ENCODE peak calls at places on chromosome 20, in eight cellular contexts. E, W, Q, A, O, F, Z and B are unnamed samples.
A peak's percentile ranks its signal among the peaks of the same experiment; 100 is the strongest.

GRCh38 chr20:6663751-6664388 is 103.6 kb upstream of the BMP2 start:
- DNase-seq in Z (no peak), F (no peak), Q (no peak), A (no peak), E (no peak), O (no peak), W (no peak), B (no peak)

GRCh38 chr20:47960769-47961525 is 175.7 kb upstream of the SULF2 start:
- DNase-seq in F (no peak), A (no peak), E (no peak), O (peak; percentile 18), Q (no peak), W (no peak), Z (no peak), B (no peak)

GRCh38 chr20:22575087-22575721 is 9.2 kb downstream of the FOXA2 start:
- DNase-seq in F (no peak), W (no peak), A (no peak), O (no peak), Z (no peak), E (no peak), Q (peak; percentile 63), B (no peak)

GRCh38 chr20:40511478-40511877 is 177.6 kb downstream of the MAFB start:
- DNase-seq in A (no peak), F (no peak), Q (no peak), Z (peak; percentile 32), O (peak; percentile 61), E (peak; percentile 24), W (peak; percentile 74), B (no peak)

GRCh38 chr20:62830251-62830650 is 13.4 kb downstream of the COL9A3 start:
- DNase-seq in E (no peak), A (no peak), F (peak; percentile 2), Z (no peak), Q (no peak), O (peak; percentile 36), W (no peak), B (no peak)

GRCh38 chr20:16107172-16107870 is 465.9 kb downstream of the KIF16B start:
- DNase-seq in F (no peak), Q (no peak), Z (no peak), W (no peak), O (no peak), A (no peak), E (no peak), B (peak; percentile 7)

GRCh38 chr20:41223112-41223511 is 85.8 kb downstream of the PLCG1 start:
- DNase-seq in W (no peak), O (no peak), Q (no peak), Z (no peak), E (no peak), F (no peak), A (no peak), B (no peak)

GRCh38 chr20:51434556-51435256 is 107.8 kb downstream of the NFATC2 start:
- DNase-seq in Q (no peak), F (no peak), W (no peak), E (no peak), O (no peak), Z (peak; percentile 76), A (peak; percentile 54), B (no peak)

GRCh38 chr20:57323034-57323433 is 6.6 kb upstream of the SPO11 start:
- DNase-seq in A (no peak), Z (peak; percentile 14), W (no peak), F (no peak), O (peak; percentile 53), Q (peak; percentile 53), E (no peak), B (peak; percentile 63)

GRCh38 chr20:51211191-51211590 is 188.3 kb upstream of the KCNG1 start:
- DNase-seq in Q (no peak), E (no peak), W (no peak), F (no peak), Z (no peak), A (no peak), O (no peak), B (no peak)

GRCh38 chr20:41365785-41366545 is 653 bp downstream of the EMILIN3 start:
- DNase-seq in W (no peak), O (no peak), Z (no peak), E (no peak), Q (no peak), F (no peak), A (no peak), B (no peak)

GRCh38 chr20:32315399-32315798 is 37.9 kb downstream of the KIF3B start:
- DNase-seq in O (no peak), E (no peak), A (no peak), Z (no peak), W (no peak), F (no peak), Q (no peak), B (no peak)

GRCh38 chr20:42352096-42352495 is 733.9 kb upstream of the CHD6 start:
- DNase-seq in A (no peak), E (no peak), O (no peak), F (no peak), W (no peak), Q (no peak), Z (no peak), B (no peak)

GRCh38 chr20:38143238-38143645 is 21.8 kb downstream of the TGM2 start:
- DNase-seq in O (no peak), F (no peak), A (no peak), W (no peak), Q (no peak), E (no peak), Z (no peak), B (no peak)

GRCh38 chr20:9741996-9742395 is 96.9 kb downstream of the PAK5 start:
- DNase-seq in Q (no peak), W (no peak), Z (no peak), E (no peak), F (no peak), A (no peak), O (no peak), B (no peak)

DNA sequence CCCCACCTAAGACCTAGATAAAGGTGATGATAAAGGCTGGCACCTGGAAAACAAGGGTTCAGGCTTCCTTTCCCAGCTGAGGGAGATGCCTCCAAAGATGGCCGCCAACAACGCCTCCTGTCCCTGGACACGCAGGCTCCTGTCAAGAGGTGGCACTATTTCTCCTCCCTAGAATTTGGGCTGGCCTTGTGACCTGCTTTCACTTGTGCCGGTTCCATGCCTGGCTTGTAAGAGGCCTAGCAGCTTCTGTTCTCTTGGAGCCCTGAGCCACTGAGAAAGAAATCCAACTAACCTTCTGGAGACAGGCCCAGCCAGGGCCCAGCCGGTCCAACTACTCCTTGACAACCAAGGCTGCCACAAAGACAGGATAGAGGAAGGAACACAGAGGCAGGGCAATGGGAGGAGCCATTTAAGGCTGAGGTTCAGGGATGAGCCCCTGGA is 60.2 kb upstream of the RALY start:
- DNase-seq in A (peak; percentile 48), W (peak; percentile 55), Q (peak; percentile 84), O (peak; percentile 75), E (peak; percentile 40), Z (peak; percentile 40), F (peak; percentile 55), B (no peak)
- TF ChIP-seq CTCF in A (peak; percentile 65), W (peak; percentile 60), Q (peak; percentile 65), O (peak; percentile 43), E (peak; percentile 29), Z (peak; percentile 51), F (no peak), B (peak; percentile 54)

DNA sequence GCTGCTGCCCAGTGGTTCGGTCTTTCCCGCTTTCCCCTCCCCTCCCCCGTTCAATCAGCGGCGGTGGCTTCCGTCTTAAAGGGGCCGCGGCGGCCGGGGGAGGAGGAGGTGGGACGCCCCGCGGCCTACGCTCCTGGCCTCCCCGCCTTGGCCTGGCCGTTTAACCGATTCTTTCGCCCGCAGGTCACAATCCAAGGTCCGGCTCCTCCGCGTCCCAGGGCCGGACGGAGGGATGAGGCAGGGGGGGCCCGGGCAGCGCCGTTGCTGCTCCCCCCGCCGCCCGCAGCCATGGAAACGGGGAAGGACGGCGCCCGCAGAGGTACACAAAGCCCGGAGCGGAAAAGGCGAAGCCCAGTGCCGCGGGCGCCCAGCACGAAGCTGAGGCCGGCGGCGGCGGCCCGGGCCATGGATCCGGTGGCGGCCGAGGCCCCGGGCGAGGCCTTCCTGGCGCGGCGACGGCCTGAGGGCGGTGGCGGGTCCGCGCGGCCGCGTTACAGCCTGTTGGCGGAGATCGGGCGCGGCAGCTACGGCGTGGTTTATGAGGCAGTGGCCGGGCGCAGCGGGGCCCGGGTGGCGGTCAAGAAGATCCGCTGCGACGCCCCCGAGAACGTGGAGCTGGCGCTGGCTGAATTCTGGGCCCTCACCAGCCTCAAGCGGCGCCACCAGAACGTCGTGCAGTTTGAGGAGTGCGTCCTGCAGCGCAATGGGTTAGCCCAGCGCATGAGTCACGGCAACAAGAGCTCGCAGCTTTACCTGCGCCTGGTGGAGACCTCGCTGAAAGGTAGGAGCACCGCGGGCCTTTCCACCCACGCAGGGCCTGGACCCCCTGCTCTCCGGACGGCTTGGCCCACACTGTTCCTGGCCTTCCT is 1.2 kb downstream of the STK35 start:
- DNase-seq in O (peak; percentile 94), W (peak; percentile 85), Z (peak; percentile 77), E (peak; percentile 77), A (peak; percentile 76), F (peak; percentile 77), Q (peak; percentile 92), B (peak; percentile 38)
- TF ChIP-seq CTCF in O (no peak), W (no peak), Z (no peak), E (no peak), A (no peak), F (no peak), Q (no peak), B (no peak)

GRCh38 chr20:20593447-20594170 is 118.8 kb downstream of the RALGAPA2 start:
- DNase-seq in O (no peak), Q (peak; percentile 66), A (peak; percentile 18), F (peak; percentile 42), W (no peak), E (no peak), Z (peak; percentile 36), B (no peak)

GRCh38 chr20:20594171-20594530 is 118.3 kb downstream of the RALGAPA2 start:
- DNase-seq in Q (peak; percentile 33), E (no peak), Z (peak; percentile 7), O (no peak), W (no peak), F (no peak), A (no peak), B (no peak)
- TF ChIP-seq CTCF in Q (peak; percentile 12), E (no peak), Z (peak; percentile 21), O (no peak), W (peak; percentile 7), F (no peak), A (peak; percentile 20), B (peak; percentile 55)

GRCh38 chr20:25697132-25697446 is 436 bp upstream of the ZNF337 start:
- DNase-seq in Q (no peak), Z (no peak), E (no peak), W (no peak), F (no peak), A (no peak), O (no peak), B (no peak)

GRCh38 chr20:25695532-25696383 is 895 bp downstream of the ZNF337 start:
- DNase-seq in W (no peak), Q (peak; percentile 26), F (no peak), E (no peak), A (no peak), O (no peak), Z (no peak), B (no peak)

GRCh38 chr20:25696384-25697131 is at the start of gene ZNF337:
- DNase-seq in A (peak; percentile 93), Z (peak; percentile 96), O (peak; percentile 97), F (peak; percentile 95), W (peak; percentile 94), E (peak; percentile 81), Q (peak; percentile 97), B (peak; percentile 75)

DNA sequence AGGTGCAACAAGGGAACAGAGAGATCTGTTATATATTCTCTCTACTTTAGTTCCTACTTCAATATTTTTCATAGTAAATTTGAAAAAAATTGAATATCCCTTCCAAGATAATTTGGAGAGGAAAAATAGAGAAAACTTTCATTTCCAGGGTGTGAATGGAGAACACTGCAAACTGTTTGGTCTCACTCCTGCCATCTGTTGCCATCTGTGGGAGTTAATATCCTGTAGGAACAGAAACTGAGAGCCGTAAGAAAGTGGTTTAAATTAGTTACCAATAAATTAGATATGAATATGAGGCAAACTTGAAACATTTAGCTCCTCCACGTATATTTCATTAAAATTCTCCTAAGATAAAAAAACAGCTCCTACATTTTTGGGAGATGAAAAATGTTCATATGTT is 4.2 kb downstream of the ZNF337 start:
- DNase-seq in A (no peak), Z (no peak), F (no peak), W (no peak), Q (no peak), O (no peak), E (no peak), B (no peak)
- TF ChIP-seq CTCF in A (no peak), Z (no peak), F (no peak), W (no peak), Q (no peak), O (no peak), E (no peak), B (peak; percentile 5)